ENCODE peak calls at places on chromosomes 11 and 22, in ten cellular contexts. H, Z, D, A, B, J, Q, V, U and E are unnamed samples.

GRCh38 chr11:70142171-70142875 is 60.8 kb upstream of the FADD start:
- DNase-seq in H (no peak), Z (no peak), D (no peak), A (no peak), B (no peak), J (peak; percentile 63), Q (no peak), V (no peak), U (no peak), E (no peak)

GRCh38 chr11:44398266-44399045 is 88.5 kb upstream of the ALX4 start:
- DNase-seq in H (no peak), Z (no peak), D (no peak), A (no peak), B (no peak), J (no peak), Q (no peak), V (no peak), U (no peak), E (no peak)

GRCh38 chr11:67371549-67372231 is 1.7 kb downstream of the CLCF1 start:
- DNase-seq in H (no peak), Z (no peak), D (no peak), A (no peak), B (no peak), J (peak; percentile 41), Q (no peak), V (no peak), U (peak; percentile 12), E (no peak)

GRCh38 chr22:30266445-30267381 is at the start of gene OSM:
- DNase-seq in H (peak; percentile 35), Z (no peak), D (no peak), A (peak; percentile 88), B (no peak), J (no peak), Q (no peak), V (no peak), U (no peak), E (no peak)

GRCh38 chr11:15800121-15800800 is 556.1 kb downstream of the SOX6 start:
- DNase-seq in H (peak; percentile 16), Z (peak; percentile 80), D (peak; percentile 20), A (peak; percentile 31), B (peak; percentile 14), J (peak; percentile 86), Q (no peak), V (no peak), U (no peak), E (no peak)

GRCh38 chr11:71927813-71928738 is at the start of gene XNDC1N:
- DNase-seq in H (no peak), Z (peak; percentile 64), D (peak; percentile 82), A (peak; percentile 78), B (no peak), J (peak; percentile 83), Q (peak; percentile 56), V (peak; percentile 86), U (peak; percentile 89), E (no peak)

GRCh38 chr22:36968249-36968964 is 50.8 kb downstream of the TST start:
- DNase-seq in H (no peak), Z (no peak), D (no peak), A (no peak), B (no peak), J (no peak), Q (no peak), V (no peak), U (no peak), E (no peak)

GRCh38 chr11:104623518-104623917 is 274.7 kb downstream of the CASP12 start:
- DNase-seq in H (no peak), Z (peak; percentile 41), D (no peak), A (no peak), B (no peak), J (peak; percentile 82), Q (peak; percentile 55), V (no peak), U (no peak), E (no peak)

GRCh38 chr11:21142007-21142406 is 472.6 kb downstream of the NELL1 start:
- DNase-seq in H (no peak), Z (no peak), D (no peak), A (no peak), B (no peak), J (peak; percentile 35), Q (no peak), V (peak; percentile 3), U (peak; percentile 45), E (no peak)

GRCh38 chr11:43072096-43072495 is 239.7 kb upstream of the API5 start:
- DNase-seq in H (no peak), Z (no peak), D (no peak), A (no peak), B (no peak), J (no peak), Q (no peak), V (no peak), U (no peak), E (no peak)

GRCh38 chr11:76233196-76233921 is 27.1 kb upstream of the WNT11 start:
- DNase-seq in H (no peak), Z (no peak), D (no peak), A (no peak), B (no peak), J (no peak), Q (no peak), V (no peak), U (no peak), E (no peak)

GRCh38 chr11:64268028-64268686 is 16.3 kb downstream of the BAD start:
- DNase-seq in H (no peak), Z (no peak), D (no peak), A (no peak), B (no peak), J (no peak), Q (no peak), V (no peak), U (no peak), E (no peak)